ENCODE peak calls at places on chromosomes 13 and 19, in five cellular contexts. A is stomach; S is kidney tubule cell; R is lower lobe of right lung; D is activated T-cell treated with anti-CD3 and anti-CD28 coated beads, Interleukin-2, amount 50 U/mL, for 72 hours. H is an unnamed sample.

GRCh38 chr13:33743438-33744368 is 74.2 kb upstream of the RFC3 start:
- DNase-seq in A (no peak), S (no peak), R (no peak), D (peak), H (no peak)

GRCh38 chr19:7463575-7463974 is 25.3 kb downstream of the PEX11G start:
- DNase-seq in A (no peak), S (no peak), R (no peak), D (no peak), H (no peak)

GRCh38 chr19:18002347-18002850 is 5.6 kb upstream of the ARRDC2 start:
- DNase-seq in A (no peak), S (no peak), R (peak), D (no peak), H (no peak)

GRCh38 chr13:110365876-110366275 is 58.8 kb downstream of the COL4A2 start:
- DNase-seq in A (no peak), S (no peak), R (no peak), D (no peak), H (no peak)

GRCh38 chr19:17107546-17108452 is 32.2 kb downstream of the MYO9B start:
- DNase-seq in A (peak), S (peak), R (peak), D (no peak), H (peak)

GRCh38 chr19:51097166-51097736 is 11.0 kb downstream of the CTU1 start:
- DNase-seq in A (peak), S (peak), R (peak), D (peak), H (no peak)

GRCh38 chr19:13850910-13851753 is 25.8 kb upstream of the NANOS3 start:
- DNase-seq in A (peak), S (peak), R (peak), D (no peak), H (peak)

GRCh38 chr13:28889317-28889716 is 69.2 kb downstream of the MTUS2 start:
- DNase-seq in A (no peak), S (no peak), R (no peak), D (no peak), H (no peak)

GRCh38 chr13:96551540-96551939 is 442.7 kb downstream of the OXGR1 start:
- DNase-seq in A (no peak), S (peak), R (no peak), D (no peak), H (no peak)

GRCh38 chr13:40549500-40550094 is 116.8 kb downstream of the FOXO1 start:
- DNase-seq in A (no peak), S (no peak), R (no peak), D (no peak), H (peak)

GRCh38 chr13:33846306-33847062 is 28.5 kb downstream of the RFC3 start:
- DNase-seq in A (no peak), S (no peak), R (no peak), D (no peak), H (no peak)

GRCh38 chr13:30934381-30934780 is 1.9 kb downstream of the TEX26 start:
- DNase-seq in A (no peak), S (no peak), R (no peak), D (no peak), H (no peak)

GRCh38 chr19:29806098-29806866 is 5.5 kb upstream of the CCNE1 start:
- DNase-seq in A (no peak), S (no peak), R (peak), D (no peak), H (peak)

GRCh38 chr19:44643605-44644390 is at the start of gene PVR:
- DNase-seq in A (peak), S (peak), R (peak), D (peak), H (no peak)